ENCODE peak calls at places on chromosomes 16 and 17, in six cellular contexts. N is H1, Y is SK-N-SH, R is GM12891, V is GM12878, A is HepG2. G is an unnamed sample.

GRCh38 chr17:14121952-14122351 is 52.6 kb downstream of the COX10 start:
- DNase-seq in N (no peak), Y (no peak), R (no peak), V (no peak), A (no peak), G (no peak)

GRCh38 chr17:29687601-29688000 is 64.9 kb upstream of the CORO6 start:
- DNase-seq in N (no peak), Y (no peak), R (no peak), V (no peak), A (no peak), G (no peak)

GRCh38 chr16:79007614-79008013 is 592.9 kb downstream of the MAF start:
- DNase-seq in N (no peak), Y (no peak), R (no peak), V (no peak), A (no peak), G (no peak)

GRCh38 chr16:61654962-61655361 is 381.3 kb downstream of the CDH8 start:
- DNase-seq in N (no peak), Y (no peak), R (no peak), V (no peak), A (no peak), G (no peak)

GRCh38 chr17:28760987-28761562 is 17.3 kb downstream of the TRAF4 start:
- DNase-seq in N (no peak), Y (no peak), R (no peak), V (no peak), A (no peak), G (no peak)

GRCh38 chr17:67912656-67913055 is 83.6 kb downstream of the C17orf58 start:
- DNase-seq in N (no peak), Y (no peak), R (no peak), V (no peak), A (no peak), G (no peak)

GRCh38 chr17:48624544-48625501 is 1.3 kb downstream of the HOXB9 start:
- DNase-seq in N (no peak), Y (peak), R (no peak), V (no peak), A (no peak), G (no peak)

GRCh38 chr17:76063880-76064546 is 8.3 kb downstream of the SRP68 start:
- DNase-seq in N (no peak), Y (no peak), R (no peak), V (no peak), A (no peak), G (no peak)

GRCh38 chr16:813204-813915 is 12.8 kb upstream of the GNG13 start:
- DNase-seq in N (no peak), Y (peak), R (peak), V (no peak), A (peak), G (no peak)

DNA sequence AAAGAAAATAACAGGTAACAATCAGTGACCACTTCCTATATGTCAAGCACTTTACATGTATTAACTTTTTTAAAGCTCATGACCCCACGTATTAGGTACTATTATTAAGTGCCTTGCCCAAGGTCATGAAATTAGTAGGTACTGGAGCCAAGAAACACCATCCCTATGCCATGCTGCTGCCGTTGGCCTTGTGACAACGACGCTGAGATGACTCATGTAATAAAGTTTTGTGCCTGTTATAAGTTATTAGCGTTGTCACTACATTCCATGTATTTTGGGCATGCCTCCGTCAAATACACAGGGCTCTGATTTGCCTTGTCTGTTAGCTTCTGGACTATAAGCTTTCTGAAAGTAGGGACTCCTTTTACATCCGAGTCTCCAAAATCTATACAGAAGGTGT is 1.4 kb downstream of the BBS2 start:
- DNase-seq in N (no peak), Y (no peak), R (no peak), V (no peak), A (no peak), G (no peak)
- TF ChIP-seq TAF1 in N (no peak), Y (no peak), R (no peak), V (no peak), A (no peak), G (no peak)

GRCh38 chr17:80221401-80221800 is 1.2 kb downstream of the SLC26A11 start:
- DNase-seq in N (no peak), Y (no peak), R (no peak), V (no peak), A (no peak), G (no peak)
- TF ChIP-seq TAF1 in N (no peak), Y (no peak), R (no peak), V (no peak), A (no peak), G (no peak)

DNA sequence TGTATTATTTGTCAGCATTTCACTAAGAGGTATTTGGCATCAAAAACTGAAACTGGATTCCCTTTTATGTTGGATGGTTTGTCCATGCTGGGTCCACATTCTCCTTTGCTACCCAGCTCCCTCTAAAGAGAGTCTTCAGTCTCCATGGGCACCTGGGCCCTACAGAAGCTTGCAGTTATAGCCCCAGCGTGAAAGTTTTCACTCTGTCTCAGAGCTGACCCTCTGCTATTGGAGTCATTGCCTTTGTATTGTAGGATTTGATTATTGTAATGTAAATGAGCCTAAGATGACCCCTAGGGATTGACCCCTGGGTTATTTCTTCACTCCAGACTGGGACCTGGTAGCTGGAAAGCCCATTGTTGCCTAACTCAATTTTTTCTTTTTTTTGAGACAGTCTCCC is 1026.5 kb upstream of the EEF2KMT start:
- DNase-seq in N (no peak), Y (no peak), R (no peak), V (no peak), A (no peak), G (no peak)
- TF ChIP-seq TAF1 in N (no peak), Y (no peak), R (no peak), V (no peak), A (no peak), G (no peak)

DNA sequence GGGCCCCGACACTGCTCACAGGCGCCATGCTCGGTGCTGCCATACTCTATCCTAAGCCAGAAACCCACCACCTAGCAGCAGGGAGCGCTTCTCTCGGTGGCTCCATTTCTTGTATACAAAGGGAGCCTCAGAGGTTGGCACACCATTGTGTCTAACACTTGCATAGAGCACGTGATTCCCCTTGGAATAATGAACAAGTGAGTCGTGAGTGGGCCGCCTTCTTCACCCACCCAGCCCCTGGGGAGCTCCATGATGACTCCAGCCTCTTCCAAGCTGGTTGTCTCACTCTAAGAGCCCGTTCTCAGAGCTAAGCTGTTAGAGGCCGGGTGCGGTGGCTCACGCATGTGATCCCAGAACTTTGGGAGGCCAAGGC is 82.3 kb upstream of the ZNF469 start:
- DNase-seq in N (no peak), Y (no peak), R (no peak), V (no peak), A (no peak), G (no peak)
- TF ChIP-seq TAF1 in N (no peak), Y (no peak), R (no peak), V (no peak), A (no peak), G (no peak)

DNA sequence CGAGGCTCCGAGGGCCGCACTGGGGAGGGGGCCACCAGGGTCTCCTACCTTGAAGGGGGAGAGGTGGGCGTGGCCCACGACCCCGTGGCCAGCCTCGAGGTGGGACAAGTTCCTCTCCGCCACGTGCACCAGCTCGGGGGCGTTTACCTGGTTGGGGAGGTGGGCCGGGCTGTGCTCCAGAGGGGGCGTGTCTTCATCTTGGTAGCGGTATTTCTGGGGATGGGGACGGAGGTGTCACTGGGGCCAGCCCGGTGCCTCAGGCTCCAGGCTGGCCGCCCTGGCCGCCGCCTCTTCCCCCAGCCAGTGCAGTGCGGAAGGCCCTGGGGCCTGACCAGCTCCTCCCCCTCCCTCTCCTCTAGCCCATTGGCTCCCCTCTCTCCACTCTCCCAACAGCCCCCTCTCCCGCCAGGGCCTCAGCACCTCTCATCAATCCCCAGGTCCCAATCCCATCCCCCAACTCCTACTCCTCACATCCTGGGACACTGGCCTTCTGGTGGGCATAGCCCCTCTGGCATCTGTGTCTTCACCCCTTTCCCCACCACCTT is 11.5 kb downstream of the DLG4 start:
- DNase-seq in N (no peak), Y (no peak), R (no peak), V (no peak), A (no peak), G (no peak)
- TF ChIP-seq TAF1 in N (no peak), Y (no peak), R (no peak), V (no peak), A (no peak), G (no peak)

G was measured in GM12892.